ENCODE peak calls at places on chromosomes 2 and 18, in five cellular contexts. H, B, G, U and Y are unnamed samples.

GRCh38 chr2:239717319-239717675 is 307.8 kb downstream of the NDUFA10 start:
- DNase-seq in H (no peak), B (no peak), G (no peak), U (no peak), Y (no peak)

GRCh38 chr18:75783816-75784215 is 356.3 kb upstream of the SMIM21 start:
- DNase-seq in H (no peak), B (no peak), G (peak), U (no peak), Y (no peak)

GRCh38 chr2:138202762-138203161 is 238.5 kb downstream of the HNMT start:
- DNase-seq in H (no peak), B (no peak), G (no peak), U (no peak), Y (no peak)

GRCh38 chr2:55598056-55598795 is 19.2 kb downstream of the PPP4R3B start:
- DNase-seq in H (no peak), B (no peak), G (no peak), U (no peak), Y (no peak)

GRCh38 chr2:199792381-199792780 is 58.6 kb downstream of the FTCDNL1 start:
- DNase-seq in H (no peak), B (no peak), G (no peak), U (no peak), Y (no peak)

GRCh38 chr2:232418466-232419244 is 12.0 kb downstream of the ALPG start:
- DNase-seq in H (peak), B (no peak), G (no peak), U (no peak), Y (no peak)

GRCh38 chr2:241907171-241907570 is 37.6 kb downstream of the RTP5 start:
- DNase-seq in H (no peak), B (no peak), G (no peak), U (no peak), Y (no peak)

GRCh38 chr2:171807130-171807529 is 86.9 kb downstream of the SLC25A12 start:
- DNase-seq in H (no peak), B (no peak), G (no peak), U (no peak), Y (no peak)

GRCh38 chr2:109609352-109610024 is 4.3 kb downstream of the SEPTIN10 start:
- DNase-seq in H (no peak), B (no peak), G (peak), U (no peak), Y (no peak)

GRCh38 chr2:214192711-214193110 is 218.1 kb upstream of the VWC2L start:
- DNase-seq in H (no peak), B (no peak), G (no peak), U (no peak), Y (no peak)

GRCh38 chr2:200042944-200043343 is 87.6 kb downstream of the MAIP1 start:
- DNase-seq in H (no peak), B (no peak), G (peak), U (no peak), Y (no peak)

GRCh38 chr18:47549141-47549540 is 297.7 kb upstream of the SKOR2 start:
- DNase-seq in H (no peak), B (no peak), G (no peak), U (no peak), Y (no peak)

GRCh38 chr2:66561645-66562336 is 126.9 kb downstream of the MEIS1 start:
- DNase-seq in H (no peak), B (no peak), G (no peak), U (no peak), Y (no peak)

GRCh38 chr2:176561706-176562105 is 292.5 kb downstream of the MTX2 start:
- DNase-seq in H (no peak), B (no peak), G (no peak), U (no peak), Y (no peak)

GRCh38 chr18:61876899-61877298 is 15.9 kb downstream of the RNF152 start:
- DNase-seq in H (no peak), B (peak), G (no peak), U (no peak), Y (no peak)

GRCh38 chr2:170250584-170250983 is 72.6 kb downstream of the MYO3B start:
- DNase-seq in H (no peak), B (no peak), G (no peak), U (no peak), Y (no peak)

GRCh38 chr2:215059724-215060123 is 78.7 kb downstream of the ABCA12 start:
- DNase-seq in H (no peak), B (no peak), G (no peak), U (no peak), Y (no peak)

GRCh38 chr2:121790276-121790956 is 35.0 kb downstream of the TSN start:
- DNase-seq in H (no peak), B (no peak), G (peak), U (no peak), Y (no peak)

GRCh38 chr2:218709906-218710305 is 729 bp upstream of the TTLL4 start:
- DNase-seq in H (no peak), B (no peak), G (no peak), U (no peak), Y (no peak)